ENCODE peak calls at places on chromosomes 13 and 19, in seven cellular contexts. One of them, this sample, is unnamed.

GRCh38 chr19:9406798-9407352 is 28.5 kb downstream of the ZNF266 start:
- DNase-seq in lower lobe of right lung: peak; percentile 65
- DNase-seq in ascending aorta: peak; percentile 21
- DNase-seq in fibroblast of lung: peak; percentile 87
- DNase-seq in Panc1: no peak
- DNase-seq in hepatocyte: no peak
- DNase-seq in heart right ventricle: peak; percentile 82
- DNase-seq in this sample: no peak

GRCh38 chr19:56404705-56405056 is 549 bp downstream of the ZNF583 start:
- DNase-seq in lower lobe of right lung: no peak
- DNase-seq in ascending aorta: no peak
- DNase-seq in Panc1: no peak
- DNase-seq in heart right ventricle: no peak
- DNase-seq in hepatocyte: no peak
- DNase-seq in fibroblast of lung: no peak
- DNase-seq in this sample: no peak

GRCh38 chr19:55622242-55622969 is 2.0 kb downstream of the ZNF784 start:
- DNase-seq in fibroblast of lung: no peak
- DNase-seq in ascending aorta: no peak
- DNase-seq in hepatocyte: no peak
- DNase-seq in Panc1: no peak
- DNase-seq in heart right ventricle: no peak
- DNase-seq in lower lobe of right lung: no peak
- DNase-seq in this sample: no peak

GRCh38 chr19:23222998-23223652 is 27.1 kb downstream of the ZNF724 start:
- DNase-seq in fibroblast of lung: no peak
- DNase-seq in ascending aorta: no peak
- DNase-seq in hepatocyte: no peak
- DNase-seq in Panc1: no peak
- DNase-seq in heart right ventricle: no peak
- DNase-seq in lower lobe of right lung: no peak
- DNase-seq in this sample: no peak

GRCh38 chr13:45995245-45995644 is 57.3 kb downstream of the ZC3H13 start:
- DNase-seq in lower lobe of right lung: no peak
- DNase-seq in fibroblast of lung: no peak
- DNase-seq in heart right ventricle: no peak
- DNase-seq in hepatocyte: no peak
- DNase-seq in ascending aorta: no peak
- DNase-seq in Panc1: no peak
- DNase-seq in this sample: no peak

GRCh38 chr19:49744946-49745381 is 18.1 kb downstream of the TSKS start:
- DNase-seq in lower lobe of right lung: no peak
- DNase-seq in Panc1: no peak
- DNase-seq in heart right ventricle: no peak
- DNase-seq in ascending aorta: no peak
- DNase-seq in hepatocyte: no peak
- DNase-seq in fibroblast of lung: no peak
- DNase-seq in this sample: no peak

GRCh38 chr19:55088021-55088451 is 12.4 kb downstream of the EPS8L1 start:
- DNase-seq in Panc1: no peak
- DNase-seq in fibroblast of lung: no peak
- DNase-seq in ascending aorta: no peak
- DNase-seq in lower lobe of right lung: no peak
- DNase-seq in hepatocyte: no peak
- DNase-seq in heart right ventricle: no peak
- DNase-seq in this sample: no peak

GRCh38 chr13:24672141-24673132 is 7.8 kb upstream of the ATP12A start:
- DNase-seq in Panc1: no peak
- DNase-seq in heart right ventricle: no peak
- DNase-seq in fibroblast of lung: no peak
- DNase-seq in ascending aorta: no peak
- DNase-seq in hepatocyte: no peak
- DNase-seq in lower lobe of right lung: no peak
- DNase-seq in this sample: no peak

GRCh38 chr19:53961523-53962345 is 1.0 kb upstream of the CACNG8 start:
- DNase-seq in hepatocyte: no peak
- DNase-seq in ascending aorta: no peak
- DNase-seq in heart right ventricle: no peak
- DNase-seq in fibroblast of lung: peak; percentile 24
- DNase-seq in Panc1: no peak
- DNase-seq in lower lobe of right lung: no peak
- DNase-seq in this sample: peak; percentile 76

GRCh38 chr19:53960187-53960586 is 2.5 kb upstream of the CACNG8 start:
- DNase-seq in hepatocyte: no peak
- DNase-seq in Panc1: no peak
- DNase-seq in ascending aorta: no peak
- DNase-seq in heart right ventricle: no peak
- DNase-seq in fibroblast of lung: no peak
- DNase-seq in lower lobe of right lung: no peak
- DNase-seq in this sample: no peak

GRCh38 chr19:53960886-53961285 is 1.9 kb upstream of the CACNG8 start:
- DNase-seq in ascending aorta: no peak
- DNase-seq in Panc1: no peak
- DNase-seq in heart right ventricle: no peak
- DNase-seq in lower lobe of right lung: no peak
- DNase-seq in fibroblast of lung: no peak
- DNase-seq in hepatocyte: no peak
- DNase-seq in this sample: no peak

GRCh38 chr19:53965091-53965490 is 2.4 kb downstream of the CACNG8 start:
- DNase-seq in ascending aorta: no peak
- DNase-seq in Panc1: no peak
- DNase-seq in fibroblast of lung: no peak
- DNase-seq in lower lobe of right lung: no peak
- DNase-seq in hepatocyte: no peak
- DNase-seq in heart right ventricle: no peak
- DNase-seq in this sample: no peak

GRCh38 chr19:53962887-53963435 is at the start of gene CACNG8:
- DNase-seq in hepatocyte: no peak
- DNase-seq in ascending aorta: no peak
- DNase-seq in Panc1: no peak
- DNase-seq in lower lobe of right lung: no peak
- DNase-seq in heart right ventricle: no peak
- DNase-seq in fibroblast of lung: no peak
- DNase-seq in this sample: no peak
- H3K4me3 ChIP-seq in hepatocyte: no peak within 1 kb of the TSS
- H3K4me3 ChIP-seq in ascending aorta: no peak within 1 kb of the TSS
- H3K4me3 ChIP-seq in Panc1: peak within 1 kb of the TSS; percentile 83
- H3K4me3 ChIP-seq in lower lobe of right lung: no peak within 1 kb of the TSS
- H3K4me3 ChIP-seq in heart right ventricle: no peak within 1 kb of the TSS
- H3K4me3 ChIP-seq in fibroblast of lung: no peak within 1 kb of the TSS
- H3K4me3 ChIP-seq in this sample: peak within 1 kb of the TSS; percentile 23

GRCh38 chr19:3610745-3611717 is 4.4 kb upstream of the TBXA2R start:
- DNase-seq in fibroblast of lung: no peak
- DNase-seq in lower lobe of right lung: no peak
- DNase-seq in ascending aorta: no peak
- DNase-seq in Panc1: no peak
- DNase-seq in hepatocyte: no peak
- DNase-seq in heart right ventricle: peak; percentile 13
- DNase-seq in this sample: no peak

GRCh38 chr19:3611841-3612240 is 5.2 kb upstream of the TBXA2R start:
- DNase-seq in heart right ventricle: peak; percentile 10
- DNase-seq in Panc1: no peak
- DNase-seq in hepatocyte: no peak
- DNase-seq in lower lobe of right lung: peak; percentile 44
- DNase-seq in fibroblast of lung: no peak
- DNase-seq in ascending aorta: no peak
- DNase-seq in this sample: no peak

GRCh38 chr19:3608750-3609322 is 2.2 kb upstream of the TBXA2R start:
- DNase-seq in hepatocyte: no peak
- DNase-seq in ascending aorta: no peak
- DNase-seq in fibroblast of lung: no peak
- DNase-seq in Panc1: no peak
- DNase-seq in heart right ventricle: peak; percentile 52
- DNase-seq in lower lobe of right lung: peak; percentile 51
- DNase-seq in this sample: no peak

GRCh38 chr19:3608079-3608641 is 1.5 kb upstream of the TBXA2R start:
- DNase-seq in lower lobe of right lung: no peak
- DNase-seq in heart right ventricle: no peak
- DNase-seq in hepatocyte: no peak
- DNase-seq in fibroblast of lung: no peak
- DNase-seq in Panc1: no peak
- DNase-seq in ascending aorta: no peak
- DNase-seq in this sample: no peak

GRCh38 chr19:3609779-3610719 is 3.4 kb upstream of the TBXA2R start:
- DNase-seq in heart right ventricle: peak; percentile 12
- DNase-seq in lower lobe of right lung: no peak
- DNase-seq in fibroblast of lung: no peak
- DNase-seq in Panc1: no peak
- DNase-seq in hepatocyte: no peak
- DNase-seq in ascending aorta: no peak
- DNase-seq in this sample: no peak
- H3K4me1 ChIP-seq in heart right ventricle: peaks cover 44% of the 10 kb centered on the region
- H3K4me1 ChIP-seq in lower lobe of right lung: peaks cover 35% of the 10 kb centered on the region
- H3K4me1 ChIP-seq in fibroblast of lung: peaks cover 7% of the 10 kb centered on the region
- H3K4me1 ChIP-seq in Panc1: peaks cover 26% of the 10 kb centered on the region
- H3K4me1 ChIP-seq in hepatocyte: peaks cover 17% of the 10 kb centered on the region
- H3K4me1 ChIP-seq in ascending aorta: peaks cover 31% of the 10 kb centered on the region
- H3K4me1 ChIP-seq in this sample: peaks cover 13% of the 10 kb centered on the region

GRCh38 chr19:10769533-10770491 is 51.9 kb downstream of the DNM2 start:
- DNase-seq in lower lobe of right lung: no peak
- DNase-seq in heart right ventricle: peak; percentile 66
- DNase-seq in ascending aorta: no peak
- DNase-seq in hepatocyte: peak; percentile 72
- DNase-seq in Panc1: no peak
- DNase-seq in fibroblast of lung: no peak
- DNase-seq in this sample: peak; percentile 91
- TF ChIP-seq CTCF in lower lobe of right lung: no peak
- TF ChIP-seq CTCF in heart right ventricle: peak; percentile 60
- TF ChIP-seq CTCF in ascending aorta: no peak
- TF ChIP-seq CTCF in hepatocyte: peak; percentile 37
- TF ChIP-seq CTCF in Panc1: no peak
- TF ChIP-seq CTCF in fibroblast of lung: peak; percentile 41
- TF ChIP-seq CTCF in this sample: peak; percentile 15

DNA sequence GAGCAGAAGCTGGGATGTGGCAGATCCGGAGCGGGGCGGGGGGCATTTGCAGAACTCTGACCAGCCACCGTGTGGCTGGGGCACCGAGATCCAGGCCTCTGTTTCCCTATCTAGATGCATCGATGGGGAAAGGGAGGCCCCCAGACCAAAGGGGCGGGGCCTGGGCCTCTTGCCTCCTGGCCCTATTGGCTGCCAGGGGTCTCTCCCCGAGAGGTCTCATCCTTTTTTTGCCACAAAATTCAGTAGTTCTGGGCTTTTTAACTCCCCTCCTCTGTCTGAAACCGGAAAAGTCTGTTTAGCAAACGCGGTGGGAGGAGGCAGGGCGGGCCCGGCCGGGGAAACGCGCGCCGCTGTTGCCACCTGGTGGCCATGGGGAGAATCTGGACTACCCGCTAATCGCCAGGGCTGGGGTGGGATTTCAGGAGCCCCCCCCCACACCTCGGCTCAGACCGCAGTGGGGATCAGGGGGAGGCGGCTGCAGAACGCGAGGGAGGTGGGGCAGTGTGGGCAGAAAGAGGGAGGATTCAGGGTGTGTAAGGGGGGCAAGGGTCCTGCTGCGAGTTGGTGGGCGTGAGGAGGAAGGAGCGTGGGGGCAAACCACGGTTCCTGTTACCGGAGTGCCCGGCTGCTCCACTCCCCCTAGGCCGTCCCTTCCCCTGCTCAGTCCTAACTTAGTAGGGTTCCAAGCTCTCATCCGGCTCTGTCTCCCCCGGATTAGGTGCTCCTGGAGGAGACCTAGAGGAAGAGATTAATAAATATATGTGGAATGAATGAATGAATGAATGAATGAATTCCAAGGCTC is 28.3 kb downstream of the IL12RB1 start:
- DNase-seq in fibroblast of lung: peak; percentile 59
- DNase-seq in Panc1: no peak
- DNase-seq in ascending aorta: no peak
- DNase-seq in heart right ventricle: peak; percentile 85
- DNase-seq in lower lobe of right lung: peak; percentile 86
- DNase-seq in hepatocyte: peak; percentile 89
- DNase-seq in this sample: peak; percentile 86
- H3K4me3 ChIP-seq in fibroblast of lung: no peak overlapping the region
- H3K4me3 ChIP-seq in Panc1: peak overlapping the region; percentile 23
- H3K4me3 ChIP-seq in ascending aorta: peak overlapping the region; percentile 17
- H3K4me3 ChIP-seq in heart right ventricle: peak overlapping the region; percentile 30
- H3K4me3 ChIP-seq in lower lobe of right lung: peak overlapping the region; percentile 43
- H3K4me3 ChIP-seq in hepatocyte: no peak overlapping the region
- H3K4me3 ChIP-seq in this sample: peak overlapping the region; percentile 9

GRCh38 chr13:98959775-98960325 is 18.0 kb downstream of the DOCK9 start:
- DNase-seq in fibroblast of lung: no peak
- DNase-seq in ascending aorta: no peak
- DNase-seq in heart right ventricle: no peak
- DNase-seq in Panc1: no peak
- DNase-seq in hepatocyte: no peak
- DNase-seq in lower lobe of right lung: no peak
- DNase-seq in this sample: no peak

GRCh38 chr13:98959299-98959698 is 18.6 kb downstream of the DOCK9 start:
- DNase-seq in Panc1: no peak
- DNase-seq in hepatocyte: no peak
- DNase-seq in lower lobe of right lung: no peak
- DNase-seq in ascending aorta: no peak
- DNase-seq in fibroblast of lung: no peak
- DNase-seq in heart right ventricle: no peak
- DNase-seq in this sample: no peak

GRCh38 chr13:98962901-98963594 is 14.8 kb downstream of the DOCK9 start:
- DNase-seq in hepatocyte: no peak
- DNase-seq in ascending aorta: no peak
- DNase-seq in lower lobe of right lung: no peak
- DNase-seq in fibroblast of lung: no peak
- DNase-seq in heart right ventricle: no peak
- DNase-seq in Panc1: no peak
- DNase-seq in this sample: no peak

GRCh38 chr13:98960331-98961203 is 17.3 kb downstream of the DOCK9 start:
- DNase-seq in fibroblast of lung: no peak
- DNase-seq in Panc1: no peak
- DNase-seq in hepatocyte: no peak
- DNase-seq in lower lobe of right lung: no peak
- DNase-seq in ascending aorta: no peak
- DNase-seq in heart right ventricle: no peak
- DNase-seq in this sample: peak; percentile 30

GRCh38 chr13:98961204-98962105 is 16.4 kb downstream of the DOCK9 start:
- DNase-seq in ascending aorta: no peak
- DNase-seq in hepatocyte: no peak
- DNase-seq in lower lobe of right lung: no peak
- DNase-seq in heart right ventricle: no peak
- DNase-seq in fibroblast of lung: peak; percentile 40
- DNase-seq in Panc1: no peak
- DNase-seq in this sample: no peak
- H3K4me1 ChIP-seq in ascending aorta: no peaks in the 10 kb centered on the region
- H3K4me1 ChIP-seq in hepatocyte: peaks cover 3% of the 10 kb centered on the region
- H3K4me1 ChIP-seq in lower lobe of right lung: peaks cover 56% of the 10 kb centered on the region
- H3K4me1 ChIP-seq in heart right ventricle: peaks cover 76% of the 10 kb centered on the region
- H3K4me1 ChIP-seq in fibroblast of lung: no peaks in the 10 kb centered on the region
- H3K4me1 ChIP-seq in Panc1: no peaks in the 10 kb centered on the region
- H3K4me1 ChIP-seq in this sample: peaks cover 29% of the 10 kb centered on the region

This sample was measured in cardiac muscle cell.